ENCODE peak calls at places on chromosomes 4 and X, in four cellular contexts. One of them, this sample, is unnamed.

GRCh38 chrX:70096052-70096451 is 33.8 kb downstream of the OTUD6A start:
- DNase-seq in head of caudate nucleus: no peak
- DNase-seq in C1 segment of cervical spinal cord: no peak
- DNase-seq in SJCRH30: no peak
- DNase-seq in this sample: no peak

GRCh38 chr4:99300934-99301333 is 10.1 kb upstream of the ADH1A start:
- DNase-seq in SJCRH30: peak
- DNase-seq in C1 segment of cervical spinal cord: no peak
- DNase-seq in head of caudate nucleus: no peak
- DNase-seq in this sample: peak

GRCh38 chr4:89331197-89331596 is 23.6 kb upstream of the GPRIN3 start:
- DNase-seq in C1 segment of cervical spinal cord: no peak
- DNase-seq in SJCRH30: no peak
- DNase-seq in head of caudate nucleus: no peak
- DNase-seq in this sample: no peak

GRCh38 chrX:147848543-147849448 is 62.9 kb upstream of the FMR1 start:
- DNase-seq in head of caudate nucleus: no peak
- DNase-seq in SJCRH30: peak
- DNase-seq in C1 segment of cervical spinal cord: no peak
- DNase-seq in this sample: peak

GRCh38 chr4:15231265-15232091 is 196.4 kb upstream of the C1QTNF7 start:
- DNase-seq in SJCRH30: peak
- DNase-seq in C1 segment of cervical spinal cord: peak
- DNase-seq in head of caudate nucleus: peak
- DNase-seq in this sample: peak

GRCh38 chrX:97563531-97564133 is 679.9 kb downstream of the RPA4 start:
- DNase-seq in head of caudate nucleus: peak
- DNase-seq in C1 segment of cervical spinal cord: no peak
- DNase-seq in SJCRH30: peak
- DNase-seq in this sample: no peak

GRCh38 chr4:98643760-98644159 is 14.7 kb downstream of the TSPAN5 start:
- DNase-seq in SJCRH30: no peak
- DNase-seq in head of caudate nucleus: no peak
- DNase-seq in C1 segment of cervical spinal cord: no peak
- DNase-seq in this sample: no peak

GRCh38 chrX:106897259-106897658 is 5.9 kb downstream of the RIPPLY1 start:
- DNase-seq in C1 segment of cervical spinal cord: no peak
- DNase-seq in SJCRH30: no peak
- DNase-seq in head of caudate nucleus: no peak
- DNase-seq in this sample: no peak

GRCh38 chr4:144968606-144969005 is 129.4 kb downstream of the ANAPC10 start:
- DNase-seq in C1 segment of cervical spinal cord: no peak
- DNase-seq in head of caudate nucleus: no peak
- DNase-seq in SJCRH30: no peak
- DNase-seq in this sample: no peak